ENCODE peak calls at places on chromosomes 4 and X, in ten cellular contexts. One of them, this sample, is unnamed.

GRCh38 chr4:92303621-92304027 is at the start of gene GRID2:
- DNase-seq in retinal pigment epithelial cell: no peak
- DNase-seq in heart right ventricle: no peak
- DNase-seq in AG10803: no peak
- DNase-seq in nephron progenitor cell: peak; percentile 70
- DNase-seq in Peyer's patch: no peak
- DNase-seq in GM12865: no peak
- DNase-seq in HFFc6: no peak
- DNase-seq in RWPE1: peak; percentile 23
- DNase-seq in H1: peak; percentile 80
- DNase-seq in this sample: no peak

GRCh38 chr4:148868207-148868606 is 426.0 kb upstream of the NR3C2 start:
- DNase-seq in retinal pigment epithelial cell: no peak
- DNase-seq in heart right ventricle: no peak
- DNase-seq in AG10803: no peak
- DNase-seq in nephron progenitor cell: no peak
- DNase-seq in Peyer's patch: no peak
- DNase-seq in GM12865: no peak
- DNase-seq in HFFc6: no peak
- DNase-seq in RWPE1: no peak
- DNase-seq in H1: no peak
- DNase-seq in this sample: peak; percentile 93

GRCh38 chr4:163679189-163679588 is 184.7 kb downstream of the TMA16 start:
- DNase-seq in retinal pigment epithelial cell: no peak
- DNase-seq in heart right ventricle: no peak
- DNase-seq in AG10803: no peak
- DNase-seq in nephron progenitor cell: no peak
- DNase-seq in Peyer's patch: no peak
- DNase-seq in GM12865: peak; percentile 51
- DNase-seq in HFFc6: peak; percentile 50
- DNase-seq in RWPE1: peak; percentile 46
- DNase-seq in H1: no peak
- DNase-seq in this sample: no peak

GRCh38 chrX:135984220-135984619 is 1.0 kb upstream of the SLC9A6 start:
- DNase-seq in retinal pigment epithelial cell: no peak
- DNase-seq in heart right ventricle: no peak
- DNase-seq in AG10803: no peak
- DNase-seq in nephron progenitor cell: no peak
- DNase-seq in Peyer's patch: no peak
- DNase-seq in GM12865: no peak
- DNase-seq in HFFc6: no peak
- DNase-seq in RWPE1: no peak
- DNase-seq in H1: no peak
- DNase-seq in this sample: no peak

GRCh38 chrX:67780694-67781109 is 236.9 kb downstream of the AR start:
- DNase-seq in retinal pigment epithelial cell: peak; percentile 44
- DNase-seq in heart right ventricle: peak; percentile 86
- DNase-seq in AG10803: peak; percentile 98
- DNase-seq in nephron progenitor cell: no peak
- DNase-seq in Peyer's patch: no peak
- DNase-seq in GM12865: peak; percentile 3
- DNase-seq in HFFc6: peak; percentile 97
- DNase-seq in RWPE1: peak; percentile 0
- DNase-seq in H1: no peak
- DNase-seq in this sample: peak; percentile 88

GRCh38 chr4:5969336-5969735 is 48.9 kb downstream of the C4orf50 start:
- DNase-seq in retinal pigment epithelial cell: no peak
- DNase-seq in heart right ventricle: no peak
- DNase-seq in AG10803: no peak
- DNase-seq in nephron progenitor cell: no peak
- DNase-seq in Peyer's patch: no peak
- DNase-seq in GM12865: no peak
- DNase-seq in HFFc6: no peak
- DNase-seq in RWPE1: no peak
- DNase-seq in H1: no peak
- DNase-seq in this sample: no peak

GRCh38 chr4:26780524-26780923 is 80.1 kb upstream of the STIM2 start:
- DNase-seq in retinal pigment epithelial cell: no peak
- DNase-seq in heart right ventricle: no peak
- DNase-seq in AG10803: peak; percentile 43
- DNase-seq in nephron progenitor cell: no peak
- DNase-seq in Peyer's patch: no peak
- DNase-seq in GM12865: peak; percentile 52
- DNase-seq in HFFc6: peak; percentile 33
- DNase-seq in RWPE1: peak; percentile 62
- DNase-seq in H1: no peak
- DNase-seq in this sample: no peak

GRCh38 chr4:68373513-68373912 is 23.6 kb upstream of the YTHDC1 start:
- DNase-seq in retinal pigment epithelial cell: peak; percentile 66
- DNase-seq in heart right ventricle: peak; percentile 80
- DNase-seq in AG10803: peak; percentile 78
- DNase-seq in nephron progenitor cell: peak; percentile 64
- DNase-seq in Peyer's patch: peak; percentile 56
- DNase-seq in GM12865: no peak
- DNase-seq in HFFc6: no peak
- DNase-seq in RWPE1: no peak
- DNase-seq in H1: peak; percentile 73
- DNase-seq in this sample: peak; percentile 46

GRCh38 chr4:93416337-93417102 is 412.0 kb upstream of the ATOH1 start:
- DNase-seq in retinal pigment epithelial cell: no peak
- DNase-seq in heart right ventricle: no peak
- DNase-seq in AG10803: no peak
- DNase-seq in nephron progenitor cell: no peak
- DNase-seq in Peyer's patch: no peak
- DNase-seq in GM12865: no peak
- DNase-seq in HFFc6: no peak
- DNase-seq in RWPE1: no peak
- DNase-seq in H1: no peak
- DNase-seq in this sample: peak; percentile 16

GRCh38 chr4:122759639-122760310 is 27.3 kb downstream of the BBS12 start:
- DNase-seq in retinal pigment epithelial cell: no peak
- DNase-seq in heart right ventricle: no peak
- DNase-seq in AG10803: no peak
- DNase-seq in nephron progenitor cell: no peak
- DNase-seq in Peyer's patch: no peak
- DNase-seq in GM12865: no peak
- DNase-seq in HFFc6: peak; percentile 30
- DNase-seq in RWPE1: no peak
- DNase-seq in H1: no peak
- DNase-seq in this sample: no peak

GRCh38 chr4:143375326-143376073 is 38.8 kb downstream of the GAB1 start:
- DNase-seq in retinal pigment epithelial cell: no peak
- DNase-seq in heart right ventricle: no peak
- DNase-seq in AG10803: no peak
- DNase-seq in nephron progenitor cell: peak; percentile 16
- DNase-seq in Peyer's patch: no peak
- DNase-seq in GM12865: peak; percentile 74
- DNase-seq in HFFc6: peak; percentile 33
- DNase-seq in RWPE1: no peak
- DNase-seq in H1: no peak
- DNase-seq in this sample: no peak

GRCh38 chr4:173525118-173526033 is 4.7 kb downstream of the HAND2 start:
- DNase-seq in retinal pigment epithelial cell: no peak
- DNase-seq in heart right ventricle: no peak
- DNase-seq in AG10803: no peak
- DNase-seq in nephron progenitor cell: peak; percentile 41
- DNase-seq in Peyer's patch: no peak
- DNase-seq in GM12865: no peak
- DNase-seq in HFFc6: no peak
- DNase-seq in RWPE1: no peak
- DNase-seq in H1: peak; percentile 71
- DNase-seq in this sample: no peak

GRCh38 chr4:78551420-78552351 is at the start of gene ANXA3:
- DNase-seq in retinal pigment epithelial cell: no peak
- DNase-seq in heart right ventricle: peak; percentile 29
- DNase-seq in AG10803: no peak
- DNase-seq in nephron progenitor cell: peak; percentile 57
- DNase-seq in Peyer's patch: peak; percentile 80
- DNase-seq in GM12865: no peak
- DNase-seq in HFFc6: no peak
- DNase-seq in RWPE1: peak; percentile 78
- DNase-seq in H1: peak; percentile 81
- DNase-seq in this sample: no peak

GRCh38 chrX:68895339-68896250 is 66.8 kb downstream of the EFNB1 start:
- DNase-seq in retinal pigment epithelial cell: no peak
- DNase-seq in heart right ventricle: peak; percentile 53
- DNase-seq in AG10803: peak; percentile 2
- DNase-seq in nephron progenitor cell: no peak
- DNase-seq in Peyer's patch: peak; percentile 73
- DNase-seq in GM12865: no peak
- DNase-seq in HFFc6: no peak
- DNase-seq in RWPE1: peak; percentile 45
- DNase-seq in H1: no peak
- DNase-seq in this sample: no peak

GRCh38 chrX:9048801-9049200 is 14.9 kb upstream of the FAM9B start:
- DNase-seq in retinal pigment epithelial cell: no peak
- DNase-seq in heart right ventricle: no peak
- DNase-seq in AG10803: no peak
- DNase-seq in nephron progenitor cell: no peak
- DNase-seq in Peyer's patch: no peak
- DNase-seq in GM12865: no peak
- DNase-seq in HFFc6: no peak
- DNase-seq in RWPE1: no peak
- DNase-seq in H1: no peak
- DNase-seq in this sample: peak; percentile 6

GRCh38 chrX:139903229-139903628 is 29.6 kb downstream of the ATP11C start:
- DNase-seq in retinal pigment epithelial cell: no peak
- DNase-seq in heart right ventricle: no peak
- DNase-seq in AG10803: no peak
- DNase-seq in nephron progenitor cell: no peak
- DNase-seq in Peyer's patch: no peak
- DNase-seq in GM12865: no peak
- DNase-seq in HFFc6: no peak
- DNase-seq in RWPE1: no peak
- DNase-seq in H1: no peak
- DNase-seq in this sample: no peak

GRCh38 chr4:178296669-178297068 is 854.4 kb upstream of the AGA start:
- DNase-seq in retinal pigment epithelial cell: no peak
- DNase-seq in heart right ventricle: no peak
- DNase-seq in AG10803: no peak
- DNase-seq in nephron progenitor cell: no peak
- DNase-seq in Peyer's patch: no peak
- DNase-seq in GM12865: no peak
- DNase-seq in HFFc6: no peak
- DNase-seq in RWPE1: no peak
- DNase-seq in H1: no peak
- DNase-seq in this sample: no peak

GRCh38 chr4:71784569-71785197 is 804 bp upstream of the GC start:
- DNase-seq in retinal pigment epithelial cell: no peak
- DNase-seq in heart right ventricle: no peak
- DNase-seq in AG10803: no peak
- DNase-seq in nephron progenitor cell: no peak
- DNase-seq in Peyer's patch: no peak
- DNase-seq in GM12865: no peak
- DNase-seq in HFFc6: no peak
- DNase-seq in RWPE1: no peak
- DNase-seq in H1: no peak
- DNase-seq in this sample: no peak

GRCh38 chr4:71785957-71786356 is 2.1 kb upstream of the GC start:
- DNase-seq in retinal pigment epithelial cell: no peak
- DNase-seq in heart right ventricle: no peak
- DNase-seq in AG10803: no peak
- DNase-seq in nephron progenitor cell: no peak
- DNase-seq in Peyer's patch: no peak
- DNase-seq in GM12865: no peak
- DNase-seq in HFFc6: no peak
- DNase-seq in RWPE1: no peak
- DNase-seq in H1: no peak
- DNase-seq in this sample: no peak

GRCh38 chr4:71783972-71784371 is at the start of gene GC:
- DNase-seq in retinal pigment epithelial cell: no peak
- DNase-seq in heart right ventricle: no peak
- DNase-seq in AG10803: no peak
- DNase-seq in nephron progenitor cell: no peak
- DNase-seq in Peyer's patch: no peak
- DNase-seq in GM12865: no peak
- DNase-seq in HFFc6: no peak
- DNase-seq in RWPE1: no peak
- DNase-seq in H1: no peak
- DNase-seq in this sample: no peak
- TF ChIP-seq CTCF in retinal pigment epithelial cell: no peak
- TF ChIP-seq CTCF in heart right ventricle: no peak
- TF ChIP-seq CTCF in AG10803: no peak
- TF ChIP-seq CTCF in nephron progenitor cell: no peak
- TF ChIP-seq CTCF in Peyer's patch: no peak
- TF ChIP-seq CTCF in GM12865: no peak
- TF ChIP-seq CTCF in HFFc6: peak; percentile 7
- TF ChIP-seq CTCF in RWPE1: no peak
- TF ChIP-seq CTCF in H1: no peak
- TF ChIP-seq CTCF in this sample: no peak

GRCh38 chr4:174690665-174691064 is 138.4 kb downstream of the GLRA3 start:
- DNase-seq in retinal pigment epithelial cell: no peak
- DNase-seq in heart right ventricle: no peak
- DNase-seq in AG10803: no peak
- DNase-seq in nephron progenitor cell: no peak
- DNase-seq in Peyer's patch: no peak
- DNase-seq in GM12865: no peak
- DNase-seq in HFFc6: no peak
- DNase-seq in RWPE1: no peak
- DNase-seq in H1: no peak
- DNase-seq in this sample: no peak
- TF ChIP-seq CTCF in retinal pigment epithelial cell: no peak
- TF ChIP-seq CTCF in heart right ventricle: no peak
- TF ChIP-seq CTCF in AG10803: no peak
- TF ChIP-seq CTCF in nephron progenitor cell: no peak
- TF ChIP-seq CTCF in Peyer's patch: no peak
- TF ChIP-seq CTCF in GM12865: no peak
- TF ChIP-seq CTCF in HFFc6: no peak
- TF ChIP-seq CTCF in RWPE1: no peak
- TF ChIP-seq CTCF in H1: no peak
- TF ChIP-seq CTCF in this sample: no peak

DNA sequence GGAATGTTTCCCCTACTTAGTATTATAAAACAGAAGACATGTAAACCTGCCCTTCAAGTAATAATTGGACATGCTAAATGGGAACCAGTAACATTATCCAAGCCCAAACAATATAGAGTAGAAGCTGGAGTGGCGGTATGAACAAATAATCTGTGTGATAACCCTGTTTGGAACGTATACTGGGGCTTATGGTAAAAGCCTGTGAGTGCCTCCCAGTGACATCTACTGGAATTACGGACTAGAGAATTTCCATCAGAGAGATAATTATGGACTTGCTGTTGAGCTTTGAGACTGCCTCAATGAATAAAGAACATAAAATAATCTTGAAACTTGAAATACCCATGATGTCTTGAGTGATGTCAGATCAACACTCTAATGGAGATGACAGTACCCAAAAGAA is 406.3 kb upstream of the GRIA3 start:
- DNase-seq in retinal pigment epithelial cell: no peak
- DNase-seq in heart right ventricle: no peak
- DNase-seq in AG10803: no peak
- DNase-seq in nephron progenitor cell: no peak
- DNase-seq in Peyer's patch: no peak
- DNase-seq in GM12865: no peak
- DNase-seq in HFFc6: no peak
- DNase-seq in RWPE1: no peak
- DNase-seq in H1: no peak
- DNase-seq in this sample: no peak
- TF ChIP-seq CTCF in retinal pigment epithelial cell: peak; percentile 9
- TF ChIP-seq CTCF in heart right ventricle: no peak
- TF ChIP-seq CTCF in AG10803: no peak
- TF ChIP-seq CTCF in nephron progenitor cell: no peak
- TF ChIP-seq CTCF in Peyer's patch: no peak
- TF ChIP-seq CTCF in GM12865: no peak
- TF ChIP-seq CTCF in HFFc6: peak; percentile 21
- TF ChIP-seq CTCF in RWPE1: no peak
- TF ChIP-seq CTCF in H1: peak; percentile 10
- TF ChIP-seq CTCF in this sample: no peak

GRCh38 chr4:158578476-158578875 is 56.8 kb downstream of the RXFP1 start:
- DNase-seq in retinal pigment epithelial cell: no peak
- DNase-seq in heart right ventricle: no peak
- DNase-seq in AG10803: peak; percentile 29
- DNase-seq in nephron progenitor cell: no peak
- DNase-seq in Peyer's patch: no peak
- DNase-seq in GM12865: no peak
- DNase-seq in HFFc6: peak; percentile 30
- DNase-seq in RWPE1: peak; percentile 52
- DNase-seq in H1: no peak
- DNase-seq in this sample: peak; percentile 6
- TF ChIP-seq CTCF in retinal pigment epithelial cell: peak; percentile 59
- TF ChIP-seq CTCF in heart right ventricle: no peak
- TF ChIP-seq CTCF in AG10803: peak; percentile 54
- TF ChIP-seq CTCF in nephron progenitor cell: no peak
- TF ChIP-seq CTCF in Peyer's patch: no peak
- TF ChIP-seq CTCF in GM12865: no peak
- TF ChIP-seq CTCF in HFFc6: peak; percentile 68
- TF ChIP-seq CTCF in RWPE1: no peak
- TF ChIP-seq CTCF in H1: peak; percentile 13
- TF ChIP-seq CTCF in this sample: peak; percentile 47